ENCODE peak calls at places on chromosomes 16 and 17, in seven cellular contexts. B is right atrium auricular region, Q is fibroblast of pulmonary artery, H is epithelial cell of esophagus, V is nephron progenitor cell, F is lung, L is lower leg skin. Z is an unnamed sample.

GRCh38 chr17:50953831-50954601 is 87.9 kb upstream of the TOB1 start:
- DNase-seq in B (peak), Q (peak), H (peak), V (peak), F (no peak), L (peak), Z (peak)

GRCh38 chr17:62668091-62668804 is 40.8 kb downstream of the MRC2 start:
- DNase-seq in B (no peak), Q (no peak), H (peak), V (no peak), F (no peak), L (no peak), Z (peak)

GRCh38 chr16:11621539-11621919 is 34.8 kb upstream of the LITAF start:
- DNase-seq in B (no peak), Q (no peak), H (no peak), V (no peak), F (no peak), L (no peak), Z (no peak)

GRCh38 chr17:27244481-27245223 is 49.3 kb upstream of the WSB1 start:
- DNase-seq in B (peak), Q (peak), H (peak), V (peak), F (peak), L (peak), Z (peak)

GRCh38 chr16:68512183-68512582 is 26.9 kb upstream of the ZFP90 start:
- DNase-seq in B (no peak), Q (no peak), H (no peak), V (no peak), F (no peak), L (no peak), Z (no peak)

GRCh38 chr17:73101031-73101430 is 8.5 kb upstream of the SLC39A11 start:
- DNase-seq in B (no peak), Q (no peak), H (no peak), V (no peak), F (no peak), L (peak), Z (no peak)

GRCh38 chr16:84190731-84191388 is at the start of gene ADAD2:
- DNase-seq in B (no peak), Q (no peak), H (no peak), V (no peak), F (no peak), L (no peak), Z (no peak)

GRCh38 chr17:19703106-19703775 is 13.1 kb downstream of the SLC47A2 start:
- DNase-seq in B (peak), Q (no peak), H (no peak), V (peak), F (peak), L (peak), Z (no peak)

GRCh38 chr17:61353211-61353610 is 46.4 kb upstream of the TBX2 start:
- DNase-seq in B (no peak), Q (no peak), H (no peak), V (no peak), F (no peak), L (no peak), Z (no peak)

GRCh38 chr17:37067555-37068111 is 118.9 kb downstream of the AATF start:
- DNase-seq in B (peak), Q (peak), H (peak), V (no peak), F (peak), L (peak), Z (peak)

DNA sequence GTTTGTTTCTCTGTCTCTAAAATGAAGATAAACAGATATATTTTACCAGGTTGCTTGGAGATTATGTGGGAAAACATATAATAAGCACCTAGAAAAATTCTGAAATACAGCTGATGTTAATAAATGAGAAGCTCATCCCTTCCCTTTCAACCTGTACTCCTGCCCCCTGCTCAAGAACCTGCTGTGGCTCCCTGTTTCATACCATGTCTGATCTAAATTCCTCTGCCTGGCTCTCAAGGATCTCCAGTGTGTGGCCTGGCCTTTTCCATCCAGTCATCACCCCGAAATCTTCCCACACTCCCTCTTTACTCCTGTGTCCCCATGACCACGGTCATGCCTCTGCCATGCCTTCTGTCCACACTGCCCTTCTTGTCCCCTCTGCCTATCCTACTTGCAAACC is 19.4 kb upstream of the DLX4 start:
- DNase-seq in B (no peak), Q (no peak), H (no peak), V (no peak), F (no peak), L (no peak), Z (no peak)
- TF ChIP-seq CTCF in B (no peak), Q (no peak), H (no peak), V (no peak), F (no peak), L (no peak), Z (no peak)

GRCh38 chr17:82769041-82769440 is 17.2 kb downstream of the TBCD start:
- DNase-seq in B (no peak), Q (no peak), H (no peak), V (no peak), F (no peak), L (no peak), Z (no peak)

GRCh38 chr17:82772026-82772425 is 20.2 kb downstream of the TBCD start:
- DNase-seq in B (no peak), Q (peak), H (peak), V (no peak), F (no peak), L (no peak), Z (peak)

GRCh38 chr17:82765357-82765756 is 13.5 kb downstream of the TBCD start:
- DNase-seq in B (no peak), Q (no peak), H (no peak), V (no peak), F (no peak), L (no peak), Z (no peak)

GRCh38 chr17:82767041-82767754 is 15.3 kb downstream of the TBCD start:
- DNase-seq in B (no peak), Q (peak), H (peak), V (peak), F (peak), L (no peak), Z (peak)
- TF ChIP-seq CTCF in B (peak), Q (peak), H (peak), V (peak), F (peak), L (no peak), Z (peak)

GRCh38 chr16:81931927-81932326 is 79.3 kb downstream of the SDR42E1 start:
- DNase-seq in B (no peak), Q (no peak), H (no peak), V (no peak), F (no peak), L (no peak), Z (no peak)

GRCh38 chr16:81936209-81936608 is 75.1 kb downstream of the SDR42E1 start:
- DNase-seq in B (no peak), Q (no peak), H (no peak), V (no peak), F (no peak), L (no peak), Z (no peak)

GRCh38 chr16:81929841-81930240 is 81.4 kb downstream of the SDR42E1 start:
- DNase-seq in B (no peak), Q (no peak), H (no peak), V (no peak), F (no peak), L (peak), Z (no peak)

GRCh38 chr16:81928975-81929374 is 82.3 kb downstream of the SDR42E1 start:
- DNase-seq in B (no peak), Q (no peak), H (peak), V (no peak), F (peak), L (no peak), Z (peak)

GRCh38 chr16:81932668-81933067 is 78.6 kb downstream of the SDR42E1 start:
- DNase-seq in B (no peak), Q (no peak), H (no peak), V (no peak), F (no peak), L (peak), Z (no peak)
- TF ChIP-seq CTCF in B (no peak), Q (no peak), H (peak), V (no peak), F (no peak), L (no peak), Z (no peak)

GRCh38 chr16:77610496-77610895 is 111.8 kb upstream of the NUDT7 start:
- DNase-seq in B (no peak), Q (no peak), H (no peak), V (no peak), F (no peak), L (no peak), Z (peak)

GRCh38 chr16:77613115-77613514 is 109.2 kb upstream of the NUDT7 start:
- DNase-seq in B (no peak), Q (no peak), H (peak), V (no peak), F (no peak), L (no peak), Z (no peak)

DNA sequence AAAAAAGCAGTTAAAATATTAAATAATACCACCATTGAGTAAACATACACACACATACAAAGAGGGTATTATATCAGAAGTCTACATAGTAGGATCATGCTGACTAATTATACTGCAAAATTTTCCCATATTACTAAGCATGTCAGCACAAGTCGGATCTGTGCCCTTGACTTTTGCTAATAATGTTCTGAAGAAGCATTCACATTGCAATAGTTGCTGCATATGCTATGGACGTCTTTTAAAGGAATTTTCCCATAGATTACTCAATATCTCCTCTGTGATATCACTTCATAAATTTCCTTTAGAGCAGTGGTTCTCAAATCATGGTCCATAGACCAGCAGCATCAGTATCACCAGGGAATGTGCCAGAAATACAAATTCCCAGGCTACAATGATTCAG is 110.9 kb upstream of the NUDT7 start:
- DNase-seq in B (no peak), Q (no peak), H (peak), V (no peak), F (no peak), L (no peak), Z (peak)
- TF ChIP-seq CTCF in B (no peak), Q (no peak), H (no peak), V (no peak), F (no peak), L (no peak), Z (no peak)

GRCh38 chr16:3158498-3159314 is 23.9 kb downstream of the ZNF213 start:
- DNase-seq in B (peak), Q (peak), H (peak), V (peak), F (peak), L (peak), Z (peak)
- TF ChIP-seq CTCF in B (no peak), Q (no peak), H (no peak), V (no peak), F (no peak), L (no peak), Z (no peak)

GRCh38 chr16:1964506-1965471 is at the start of gene RPS2:
- DNase-seq in B (peak), Q (peak), H (peak), V (peak), F (peak), L (peak), Z (peak)

GRCh38 chr16:1966460-1966859 is at the start of gene RNF151:
- DNase-seq in B (no peak), Q (no peak), H (no peak), V (no peak), F (no peak), L (no peak), Z (no peak)

GRCh38 chr16:1961651-1962067 is 2.3 kb downstream of the NDUFB10 start:
- DNase-seq in B (no peak), Q (no peak), H (no peak), V (no peak), F (no peak), L (no peak), Z (no peak)

GRCh38 chr16:1965610-1966009 is 984 bp upstream of the RPS2 start:
- DNase-seq in B (no peak), Q (no peak), H (no peak), V (no peak), F (no peak), L (no peak), Z (no peak)

DNA sequence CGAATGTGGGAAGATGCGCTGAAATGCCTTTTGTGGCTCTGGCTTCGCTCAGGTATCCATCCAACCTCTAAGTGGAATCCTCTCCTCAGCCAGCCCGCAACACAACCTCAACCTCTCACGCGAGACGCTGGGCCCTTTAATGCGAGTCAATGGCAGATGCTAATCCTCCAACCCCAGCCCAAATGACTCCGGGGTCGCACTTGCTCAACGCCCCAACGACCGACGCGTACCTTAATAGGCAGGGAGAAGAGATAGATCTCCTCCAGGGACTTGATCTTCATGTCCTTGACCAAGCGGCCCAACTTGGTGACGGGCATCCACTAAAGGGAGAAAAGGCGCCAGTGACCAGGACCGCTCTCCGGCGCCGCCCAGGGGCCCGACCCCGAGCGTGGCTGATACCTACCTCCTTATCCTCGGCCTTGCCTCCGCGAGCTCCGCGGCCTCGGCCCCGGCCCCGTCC is 550 bp downstream of the RPS2 start:
- DNase-seq in B (no peak), Q (peak), H (no peak), V (no peak), F (no peak), L (peak), Z (no peak)
- TF ChIP-seq CTCF in B (no peak), Q (no peak), H (no peak), V (no peak), F (no peak), L (no peak), Z (no peak)

GRCh38 chr16:82341146-82341669 is 171.2 kb upstream of the MPHOSPH6 start:
- DNase-seq in B (no peak), Q (no peak), H (no peak), V (no peak), F (no peak), L (peak), Z (no peak)

GRCh38 chr16:82345318-82345717 is 175.3 kb upstream of the MPHOSPH6 start:
- DNase-seq in B (no peak), Q (no peak), H (no peak), V (no peak), F (no peak), L (no peak), Z (no peak)

GRCh38 chr16:82340531-82340930 is 170.5 kb upstream of the MPHOSPH6 start:
- DNase-seq in B (no peak), Q (no peak), H (no peak), V (no peak), F (no peak), L (no peak), Z (no peak)

DNA sequence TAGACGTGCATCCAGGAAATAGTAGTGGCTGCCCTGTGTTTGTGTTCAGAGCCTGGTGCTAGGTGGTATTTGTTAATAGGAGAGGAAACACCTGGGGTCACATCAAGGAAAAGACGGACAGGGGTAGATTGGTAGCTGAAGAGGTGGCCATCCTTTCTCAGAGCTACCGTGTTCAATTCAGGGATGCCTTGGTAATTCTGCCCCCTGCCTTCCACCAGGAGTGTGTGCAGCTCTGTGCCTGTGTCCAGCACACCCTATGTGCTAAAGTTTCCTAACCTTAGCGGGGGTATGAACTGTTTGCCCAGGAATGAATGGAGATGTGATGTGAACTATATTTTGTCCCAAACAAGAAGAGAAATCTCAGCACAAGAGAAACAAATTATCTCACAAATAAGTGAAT is 174.1 kb upstream of the MPHOSPH6 start:
- DNase-seq in B (no peak), Q (no peak), H (peak), V (peak), F (no peak), L (no peak), Z (peak)
- TF ChIP-seq CTCF in B (peak), Q (peak), H (peak), V (peak), F (peak), L (no peak), Z (peak)

Z was measured in MCF 10A.